ENCODE peak calls at places on chromosome 15, in seven cellular contexts. V is natural killer cell, M is mesothelial cell of epicardium, D is A549, E is neural progenitor cell, Z is dorsolateral prefrontal cortex, L is cardiac muscle cell. U is an unnamed sample.

GRCh38 chr15:88810449-88810848 is 7.2 kb downstream of the ACAN start:
- DNase-seq in D (no peak), E (no peak), Z (no peak), L (no peak), M (no peak), V (no peak), U (no peak)

GRCh38 chr15:95559875-95560394 is 770.6 kb upstream of the NR2F2 start:
- DNase-seq in M (no peak), V (no peak), D (peak; percentile 27), Z (no peak), E (no peak), L (no peak), U (no peak)

GRCh38 chr15:88124199-88124598 is 132.3 kb downstream of the NTRK3 start:
- DNase-seq in V (no peak), Z (no peak), M (no peak), E (no peak), L (no peak), D (no peak), U (no peak)

GRCh38 chr15:38461089-38461833 is 7.3 kb downstream of the FAM98B start:
- DNase-seq in M (no peak), Z (no peak), D (no peak), E (no peak), L (no peak), V (no peak), U (no peak)

GRCh38 chr15:101510212-101511197 is 21.0 kb upstream of the PCSK6 start:
- DNase-seq in M (no peak), L (no peak), Z (no peak), E (no peak), V (no peak), D (no peak), U (no peak)

GRCh38 chr15:25725758-25726157 is 137.4 kb downstream of the ATP10A start:
- DNase-seq in Z (no peak), L (no peak), M (no peak), V (no peak), D (no peak), E (no peak), U (no peak)

GRCh38 chr15:92821491-92822116 is 78.5 kb upstream of the CHD2 start:
- DNase-seq in M (no peak), Z (no peak), L (no peak), E (no peak), D (no peak), V (no peak), U (no peak)

GRCh38 chr15:85692873-85693272 is 101.9 kb downstream of the KLHL25 start:
- DNase-seq in D (no peak), Z (no peak), M (no peak), E (no peak), L (no peak), V (peak; percentile 71), U (no peak)

GRCh38 chr15:39497016-39497758 is 83.7 kb upstream of the THBS1 start:
- DNase-seq in Z (no peak), M (no peak), L (no peak), D (no peak), E (no peak), V (no peak), U (no peak)

GRCh38 chr15:56042523-56042922 is 49.1 kb upstream of the NEDD4 start:
- DNase-seq in D (no peak), M (no peak), L (no peak), V (no peak), Z (no peak), E (no peak), U (no peak)

GRCh38 chr15:48965972-48966371 is 2.3 kb upstream of the SHC4 start:
- DNase-seq in E (no peak), V (no peak), L (no peak), D (peak; percentile 9), Z (no peak), M (no peak), U (no peak)
- TF ChIP-seq CTCF in E (peak; percentile 19), V (no peak), L (peak; percentile 15), D (peak; percentile 27), Z (no peak), M (no peak), U (no peak)

GRCh38 chr15:97866994-97867393 is 93.5 kb upstream of the ARRDC4 start:
- DNase-seq in L (no peak), D (no peak), Z (no peak), M (no peak), V (no peak), E (no peak), U (no peak)
- TF ChIP-seq CTCF in L (no peak), D (no peak), Z (no peak), M (no peak), V (no peak), E (no peak), U (no peak)

GRCh38 chr15:74308643-74308945 is 58.9 kb downstream of the CYP11A1 start:
- DNase-seq in E (no peak), Z (no peak), M (no peak), V (no peak), L (no peak), D (no peak), U (no peak)

GRCh38 chr15:74312445-74313007 is 54.9 kb downstream of the CYP11A1 start:
- DNase-seq in L (no peak), D (no peak), M (no peak), V (no peak), Z (peak; percentile 59), E (no peak), U (peak; percentile 61)

GRCh38 chr15:74313889-74314288 is 53.6 kb downstream of the CYP11A1 start:
- DNase-seq in Z (no peak), V (no peak), M (no peak), D (no peak), L (no peak), E (no peak), U (no peak)

GRCh38 chr15:74314897-74315438 is 52.5 kb downstream of the CYP11A1 start:
- DNase-seq in L (no peak), D (no peak), V (no peak), M (no peak), E (no peak), Z (no peak), U (no peak)

DNA sequence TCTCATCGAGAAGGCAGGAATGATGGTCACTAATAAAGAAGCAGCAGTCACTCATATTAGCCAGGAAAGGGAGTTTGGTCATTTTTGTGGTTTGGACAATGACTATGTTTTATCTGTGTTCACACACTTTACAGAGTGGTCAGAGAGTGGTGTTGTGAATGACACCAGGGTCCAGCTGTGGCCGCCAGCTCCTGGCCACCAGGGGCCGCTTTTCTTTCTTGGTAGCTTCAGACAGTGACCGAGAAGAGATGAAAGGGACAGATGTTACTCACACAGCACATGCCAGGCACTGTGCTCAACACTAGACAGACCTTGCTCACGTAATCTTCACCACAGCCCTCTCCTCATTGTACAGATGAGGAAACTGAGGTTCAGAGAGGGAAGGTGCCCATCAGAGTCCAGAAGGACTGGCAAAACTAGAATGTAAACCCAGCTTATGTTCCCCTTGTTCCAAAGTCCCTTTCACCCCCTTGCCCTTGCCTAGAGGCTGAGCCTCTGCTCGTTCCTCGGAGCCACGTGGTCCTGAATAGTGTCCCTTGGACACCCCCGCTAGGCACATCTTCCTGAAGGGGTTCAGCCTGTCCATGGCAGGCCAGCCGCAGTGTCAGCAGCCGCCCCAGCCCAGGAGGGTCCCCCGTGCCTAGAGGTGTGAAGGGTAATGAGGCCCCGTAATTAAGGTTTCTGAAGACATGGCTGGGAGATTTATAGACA is 55.6 kb downstream of the CYP11A1 start:
- DNase-seq in M (no peak), L (peak; percentile 43), V (no peak), E (peak; percentile 73), D (peak; percentile 46), Z (no peak), U (no peak)
- TF ChIP-seq CTCF in M (no peak), L (peak; percentile 67), V (no peak), E (peak; percentile 79), D (peak; percentile 57), Z (no peak), U (peak; percentile 28)

GRCh38 chr15:82585072-82585471 is 44.8 kb upstream of the RPS17 start:
- DNase-seq in D (no peak), L (peak; percentile 17), Z (no peak), V (no peak), M (no peak), E (no peak), U (no peak)
- TF ChIP-seq CTCF in D (no peak), L (peak; percentile 32), Z (peak; percentile 16), V (no peak), M (no peak), E (peak; percentile 40), U (no peak)

DNA sequence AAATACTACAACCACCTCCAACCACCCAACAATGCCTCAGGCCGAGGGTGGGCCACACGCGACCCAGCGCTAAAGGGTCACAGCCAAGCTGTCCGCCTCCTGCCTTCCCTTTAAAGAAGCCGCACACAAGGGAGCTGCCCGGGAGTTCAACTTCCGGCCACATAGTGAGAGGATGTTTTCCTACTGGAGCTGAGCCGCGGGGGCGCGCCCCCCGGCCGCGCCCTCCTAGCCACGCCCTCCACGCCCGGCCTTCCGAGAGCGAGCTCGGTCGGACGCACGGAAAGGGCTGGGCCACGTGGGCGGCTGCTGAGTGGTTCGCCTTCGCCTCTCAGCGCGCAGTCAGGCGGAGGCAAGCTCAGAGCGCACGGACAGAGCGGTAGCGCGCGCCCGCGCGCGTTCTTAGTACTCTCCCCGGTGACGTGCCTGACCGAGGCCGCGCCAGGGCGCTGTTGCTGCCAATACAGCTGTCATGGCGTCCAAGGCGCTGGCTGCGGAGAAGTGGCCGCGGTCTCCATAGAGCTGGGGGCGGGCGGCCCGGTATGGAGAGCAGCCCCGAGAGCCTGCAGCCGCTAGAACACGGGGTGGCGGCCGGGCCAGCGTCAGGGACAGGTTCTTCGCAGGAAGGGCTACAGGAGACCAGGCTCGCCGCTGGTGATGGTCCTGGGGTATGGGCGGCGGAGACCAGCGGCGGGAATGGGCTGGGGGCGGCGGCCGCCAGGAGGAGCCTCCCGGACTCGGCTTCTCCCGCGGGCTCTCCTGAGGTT is at the start of gene MINDY2:
- DNase-seq in L (peak; percentile 100), D (peak; percentile 97), E (peak; percentile 100), V (peak; percentile 89), M (peak; percentile 95), Z (peak; percentile 97), U (peak; percentile 72)
- TF ChIP-seq CTCF in L (peak; percentile 26), D (peak; percentile 34), E (peak; percentile 45), V (no peak), M (peak; percentile 61), Z (peak; percentile 40), U (peak; percentile 30)

DNA sequence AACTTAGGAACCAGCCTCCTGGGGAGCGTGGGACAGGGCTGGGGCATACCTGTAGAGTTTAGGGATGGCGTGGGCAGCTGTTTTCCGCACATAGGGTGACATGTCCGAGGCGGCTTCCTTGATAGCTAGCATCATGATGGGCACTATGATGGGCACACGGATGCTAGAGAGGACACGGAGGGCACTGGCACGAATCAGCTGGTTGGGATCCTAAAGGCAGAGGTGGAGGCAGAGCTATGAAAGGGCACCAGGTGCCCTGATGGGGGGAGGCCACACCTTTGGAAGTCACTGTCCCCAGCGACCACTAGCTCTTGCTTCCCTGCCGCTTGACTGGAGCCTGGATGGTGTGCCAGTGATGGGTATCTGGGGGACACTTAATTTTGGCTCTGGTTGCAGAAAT is 28.3 kb downstream of the AP3B2 start:
- DNase-seq in V (no peak), Z (no peak), M (no peak), D (no peak), E (no peak), L (no peak), U (no peak)
- TF ChIP-seq CTCF in V (no peak), Z (no peak), M (no peak), D (no peak), E (no peak), L (no peak), U (no peak)